ENCODE peak calls at places on chromosome 1, in ten cellular contexts. X is adrenal gland; J is heart left ventricle; Q is CD8-positive, alpha-beta memory T cell; S is left lung; N is Panc1; K is CD8-positive, alpha-beta T cell; O is mesendoderm; M is GM23248; P is upper lobe of right lung. E is an unnamed sample. For H3K36me3, the result is how much of the 10 kb centered on the place peaks cover.

GRCh38 chr1:83029050-83029449 is 969.9 kb downstream of the TTLL7 start:
- DNase-seq in S (no peak), P (no peak), X (no peak), K (no peak), O (peak), N (no peak), M (no peak), Q (no peak), J (no peak), E (no peak)

GRCh38 chr1:230332429-230333088 is 93.6 kb downstream of the PGBD5 start:
- DNase-seq in N (no peak), Q (no peak), K (no peak), P (no peak), S (no peak), J (no peak), X (no peak), M (no peak), O (peak), E (no peak)

GRCh38 chr1:10630661-10631120 is 155.9 kb downstream of the PEX14 start:
- DNase-seq in M (no peak), X (no peak), P (peak), K (no peak), S (no peak), J (no peak), O (no peak), N (no peak), Q (no peak), E (peak)

GRCh38 chr1:81109038-81109437 is 691.7 kb upstream of the ADGRL2 start:
- DNase-seq in P (no peak), J (no peak), X (no peak), O (no peak), M (no peak), K (no peak), S (no peak), N (no peak), Q (no peak), E (no peak)

GRCh38 chr1:156749429-156750118 is 1.9 kb downstream of the HDGF start:
- DNase-seq in M (peak), N (no peak), Q (no peak), O (no peak), S (no peak), X (no peak), K (no peak), P (no peak), J (no peak), E (no peak)

GRCh38 chr1:48532976-48533375 is 61.0 kb upstream of the SPATA6 start:
- DNase-seq in S (no peak), O (peak), X (no peak), J (no peak), K (no peak), P (no peak), M (no peak), N (no peak), Q (no peak), E (no peak)

GRCh38 chr1:156673387-156674121 is 3.7 kb downstream of the NES start:
- DNase-seq in P (no peak), K (no peak), O (peak), Q (no peak), M (no peak), J (no peak), S (no peak), X (no peak), N (no peak), E (no peak)

GRCh38 chr1:210328746-210329488 is at the start of gene HHAT:
- DNase-seq in X (peak), J (peak), S (peak), P (peak), Q (peak), K (peak), O (peak), M (peak), N (no peak), E (peak)

GRCh38 chr1:152481869-152482664 is 28.5 kb upstream of the LCE5A start:
- DNase-seq in P (no peak), N (no peak), J (no peak), M (no peak), K (no peak), S (no peak), Q (no peak), O (no peak), X (no peak), E (no peak)

GRCh38 chr1:245067257-245067656 is 87.5 kb upstream of the KIF26B start:
- DNase-seq in X (no peak), Q (no peak), S (no peak), K (no peak), J (no peak), O (no peak), N (no peak), M (peak), P (no peak), E (no peak)

GRCh38 chr1:234750922-234751595 is 141.1 kb upstream of the IRF2BP2 start:
- DNase-seq in K (no peak), S (no peak), N (no peak), X (no peak), M (no peak), Q (no peak), J (no peak), P (no peak), O (peak), E (no peak)

GRCh38 chr1:108814343-108815125 is 42.4 kb downstream of the AKNAD1 start:
- DNase-seq in K (no peak), N (no peak), Q (no peak), M (peak), P (no peak), X (no peak), J (no peak), S (no peak), O (no peak), E (no peak)

GRCh38 chr1:243490748-243491686 is 235.2 kb downstream of the SDCCAG8 start:
- DNase-seq in P (no peak), K (no peak), O (no peak), J (no peak), X (peak), N (no peak), Q (no peak), S (no peak), M (peak), E (no peak)

DNA sequence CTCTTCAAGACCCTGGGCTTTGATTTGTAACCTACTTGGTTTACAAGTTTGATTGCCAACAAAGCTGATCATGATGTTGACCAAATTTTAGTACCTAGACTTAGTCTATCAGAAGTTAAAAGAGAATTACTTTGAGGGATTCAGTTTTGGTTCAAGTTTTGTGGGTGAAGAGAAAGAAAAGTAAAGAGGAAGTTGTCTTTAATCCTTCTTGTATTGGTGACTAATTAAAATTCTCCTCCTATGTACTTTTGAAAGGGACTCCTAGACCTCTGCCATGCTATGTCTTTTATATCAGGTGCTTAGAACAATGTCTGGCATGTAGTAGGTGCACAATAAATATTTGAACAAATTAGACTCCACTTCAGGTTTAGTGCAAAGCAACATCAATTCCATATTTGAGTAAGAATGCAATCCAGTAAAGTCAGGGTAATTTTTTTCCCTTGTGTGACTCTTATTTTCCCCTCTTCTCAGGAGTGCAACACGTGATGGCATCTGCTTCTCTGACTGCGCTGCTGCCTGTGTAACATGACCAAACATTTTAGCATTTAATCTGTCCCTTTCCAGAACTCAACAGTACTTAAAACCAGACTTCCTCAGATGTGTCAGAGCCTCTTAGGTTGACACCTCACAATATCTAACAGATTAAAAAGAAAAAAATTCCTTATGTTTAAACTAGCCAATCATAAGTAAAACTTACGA is 41.1 kb upstream of the KCNQ4 start:
- DNase-seq in N (no peak), M (peak), J (no peak), X (no peak), O (no peak), P (no peak), K (no peak), S (no peak), Q (no peak), E (no peak)
- H3K36me3 ChIP-seq in N (under half), M (under half), J (under half), X (under half), O (under half), P (under half), K (under half), S (under half), Q (under half), E (under half)

DNA sequence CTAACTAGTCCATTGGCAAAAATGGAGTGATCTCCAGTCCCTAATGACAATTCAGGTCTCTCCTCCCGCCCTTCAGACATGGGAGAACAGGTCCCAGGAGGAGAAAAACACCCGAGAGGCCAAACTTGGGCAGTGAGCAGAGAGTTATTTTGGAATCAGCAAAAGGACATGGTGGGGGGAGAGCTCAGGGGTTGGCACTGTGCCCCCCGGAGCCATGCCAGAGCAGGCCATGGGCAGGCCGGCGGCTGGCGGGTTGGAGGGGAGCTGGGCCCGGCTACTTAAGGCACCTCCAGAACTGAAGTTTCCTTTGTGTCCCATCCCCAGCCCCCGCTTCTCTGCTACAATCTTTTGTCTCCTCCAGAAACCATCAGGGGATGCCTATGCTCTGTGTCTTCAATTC is 7.1 kb downstream of the LGR6 start:
- DNase-seq in X (no peak), O (no peak), Q (no peak), P (no peak), J (peak), S (no peak), N (no peak), M (no peak), K (no peak), E (peak)
- H3K27ac ChIP-seq in X (no peak), O (no peak), Q (no peak), P (no peak), J (peak), S (no peak), N (no peak), M (no peak), K (no peak), E (no peak)

DNA sequence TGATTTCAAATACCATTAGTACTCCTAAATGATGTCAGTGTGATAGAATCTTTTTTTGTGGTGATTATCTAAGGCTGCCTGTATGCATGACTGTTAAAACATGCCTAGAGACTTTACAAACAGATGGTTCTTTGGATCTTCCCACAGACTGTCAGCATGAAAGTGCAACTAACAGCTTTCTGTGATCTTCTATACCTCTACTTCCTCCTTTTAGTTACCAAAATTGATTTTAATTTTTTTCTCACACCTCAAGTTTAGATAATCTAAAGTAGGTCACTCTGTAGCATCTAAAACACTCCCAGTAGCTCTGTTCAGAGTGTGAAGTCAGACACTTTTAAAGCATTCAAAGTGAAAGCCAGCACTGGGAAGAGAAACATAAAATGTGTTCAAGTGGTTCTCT is 534.5 kb downstream of the PTPRC start:
- DNase-seq in J (no peak), K (no peak), M (peak), O (no peak), N (no peak), S (no peak), Q (peak), X (no peak), P (no peak), E (no peak)
- H3K36me3 ChIP-seq in J (under half), K (under half), M (under half), O (under half), N (under half), S (under half), Q (under half), X (under half), P (under half), E (under half)

DNA sequence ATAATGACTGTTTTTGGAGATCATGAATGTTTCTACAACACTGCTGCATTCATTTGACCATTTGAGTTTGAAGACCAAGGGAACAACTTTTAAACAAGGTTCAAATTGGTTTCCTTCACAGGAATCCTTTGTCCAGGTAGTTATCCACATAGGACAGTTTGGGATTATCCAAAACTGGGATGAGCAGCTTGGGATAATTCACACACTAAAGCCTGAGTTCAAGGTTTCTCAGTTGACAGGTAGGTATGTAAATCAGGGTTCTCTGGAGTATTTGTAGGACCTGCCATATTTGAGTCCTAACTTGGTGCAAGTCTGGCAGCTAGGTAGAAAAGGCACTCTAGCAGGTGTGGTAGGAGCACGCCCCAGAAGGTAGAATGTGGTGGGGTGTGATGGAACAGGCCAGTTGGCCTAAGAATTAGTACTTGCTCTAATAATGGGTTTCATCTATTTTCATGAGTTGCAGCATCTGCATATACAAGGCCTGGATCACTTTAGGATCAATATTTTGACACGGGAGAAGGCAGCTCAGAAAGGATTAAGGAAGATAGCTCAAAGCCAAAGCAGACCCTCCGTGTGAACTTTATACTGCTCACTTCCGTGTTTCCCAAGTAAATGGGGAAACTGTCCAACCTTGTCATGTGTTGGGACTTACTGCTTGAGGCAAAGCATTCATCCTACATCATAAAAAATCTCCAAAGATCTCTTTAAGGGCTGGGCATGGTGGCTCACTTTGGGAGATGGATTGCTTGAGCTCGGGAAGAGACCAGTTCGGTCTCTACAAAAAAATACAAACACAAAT is 14.1 kb upstream of the RAB42 start:
- DNase-seq in X (no peak), J (no peak), P (no peak), Q (no peak), K (no peak), S (no peak), O (no peak), N (no peak), M (no peak), E (no peak)
- H3K27ac ChIP-seq in X (no peak), J (no peak), P (no peak), Q (no peak), K (no peak), S (no peak), O (no peak), N (no peak), M (no peak), E (peak)

DNA sequence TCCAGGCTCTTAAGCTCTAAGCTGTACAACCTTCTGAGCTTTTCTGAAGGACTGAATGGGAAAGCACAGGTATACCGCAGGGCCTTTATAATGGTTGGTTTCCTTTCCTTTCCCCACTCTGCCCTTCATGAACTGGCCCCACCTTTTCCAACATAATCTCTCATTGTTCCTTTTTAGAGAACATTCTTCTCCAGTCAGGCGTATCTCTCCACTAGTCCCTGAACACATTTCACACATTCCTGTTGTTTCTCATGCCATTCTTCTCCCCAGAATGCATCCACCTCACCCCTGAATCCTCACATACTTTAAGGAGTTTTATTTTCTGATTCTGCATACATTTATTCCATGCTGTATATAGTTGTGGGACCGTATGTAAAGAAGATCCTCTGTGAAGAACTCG is 41.3 kb downstream of the PGM1 start:
- DNase-seq in J (no peak), P (no peak), O (no peak), S (no peak), M (no peak), X (no peak), Q (no peak), K (no peak), N (no peak), E (no peak)
- H3K36me3 ChIP-seq in J (under half), P (half or more), O (under half), S (under half), M (under half), X (under half), Q (under half), K (under half), N (under half), E (half or more)

DNA sequence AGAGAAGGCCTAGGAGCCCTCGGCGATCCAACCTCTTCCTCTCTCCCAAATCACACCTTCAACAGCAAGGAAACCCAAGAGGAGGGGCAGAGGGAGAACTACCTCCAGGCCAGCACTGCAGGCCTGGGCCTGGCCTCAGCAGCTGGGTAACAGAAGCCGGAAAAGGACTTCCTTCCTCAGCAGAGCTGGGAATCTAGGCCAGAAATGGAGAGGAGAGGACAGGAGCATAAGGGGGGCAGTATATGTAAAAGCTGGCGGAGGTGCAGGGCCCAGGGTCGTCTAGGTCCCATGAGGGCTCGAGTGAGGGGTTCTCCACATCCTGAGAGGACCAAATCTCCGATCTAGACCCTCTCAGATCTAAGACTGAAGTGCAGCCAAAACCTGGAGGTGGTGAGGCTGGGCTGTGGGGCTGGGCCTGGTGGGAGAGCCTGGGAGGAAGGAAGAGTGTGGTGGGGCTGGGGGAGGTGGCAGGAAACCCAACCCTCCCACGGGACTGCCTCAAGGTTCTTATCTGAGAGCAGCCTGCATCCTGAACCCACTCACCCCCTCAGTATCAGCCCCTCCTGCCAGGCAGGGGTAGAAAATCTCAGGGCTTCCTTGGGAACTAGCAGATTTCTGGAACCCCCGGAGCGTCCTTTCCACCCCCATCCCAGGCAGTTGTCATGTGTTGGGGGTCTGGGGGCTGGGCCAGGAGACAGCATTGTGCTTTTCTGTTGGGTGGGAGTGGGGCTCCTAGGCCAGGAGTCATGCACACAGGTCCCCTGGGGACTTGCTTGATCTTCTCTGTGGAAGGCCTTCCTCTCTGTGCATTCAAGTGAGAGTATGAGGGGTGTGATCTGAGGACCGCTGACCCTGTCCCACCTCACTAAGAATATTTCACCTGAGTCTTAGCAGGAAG is 33.0 kb downstream of the PIK3C2B start:
- DNase-seq in M (no peak), N (no peak), Q (peak), J (peak), K (no peak), O (no peak), S (no peak), X (no peak), P (no peak), E (no peak)
- H3K27ac ChIP-seq in M (no peak), N (no peak), Q (peak), J (peak), K (no peak), O (no peak), S (peak), X (peak), P (peak), E (no peak)

GRCh38 chr1:207787776-207788175 is 35.9 kb downstream of the CD46 start:
- DNase-seq in O (no peak), P (no peak), S (no peak), M (peak), N (no peak), Q (no peak), X (no peak), J (no peak), K (no peak), E (no peak)
- H3K36me3 ChIP-seq in O (under half), P (half or more), S (under half), M (under half), N (under half), Q (under half), X (under half), J (under half), K (under half), E (half or more)